ENCODE peak calls at places on chromosomes 3 and 15, in seven cellular contexts. J is mesenchymal stem cell, G is IMR-90, T is neuronal stem cell, D is H1, K is mesendoderm, N is trophoblast cell. B is an unnamed sample.

GRCh38 chr3:172708905-172709775 is 1.7 kb downstream of the NCEH1 start:
- DNase-seq in J (peak), G (peak), T (no peak), D (no peak), K (peak), N (no peak), B (no peak)

GRCh38 chr3:189294649-189295048 is 122.9 kb downstream of the TPRG1 start:
- DNase-seq in J (no peak), G (no peak), T (no peak), D (no peak), K (no peak), N (no peak), B (no peak)

GRCh38 chr3:190302209-190302885 is 19.9 kb downstream of the CLDN1 start:
- DNase-seq in J (no peak), G (no peak), T (no peak), D (no peak), K (no peak), N (peak), B (no peak)

GRCh38 chr3:151009981-151010380 is 37.5 kb upstream of the CLRN1 start:
- DNase-seq in J (no peak), G (no peak), T (no peak), D (no peak), K (peak), N (no peak), B (no peak)

GRCh38 chr3:32310918-32311839 is 72.7 kb downstream of the CMTM8 start:
- DNase-seq in J (no peak), G (no peak), T (no peak), D (no peak), K (no peak), N (no peak), B (no peak)

GRCh38 chr3:172658344-172659245 is 52.3 kb downstream of the NCEH1 start:
- DNase-seq in J (peak), G (peak), T (no peak), D (no peak), K (peak), N (no peak), B (no peak)

GRCh38 chr15:51382787-51383186 is 41.3 kb downstream of the GLDN start:
- DNase-seq in J (peak), G (peak), T (peak), D (peak), K (peak), N (peak), B (peak)

GRCh38 chr15:97081666-97082226 is 751.2 kb downstream of the NR2F2 start:
- DNase-seq in J (no peak), G (no peak), T (no peak), D (no peak), K (peak), N (peak), B (no peak)

GRCh38 chr3:184472723-184473419 is 88.7 kb upstream of the EPHB3 start:
- DNase-seq in J (no peak), G (no peak), T (no peak), D (no peak), K (no peak), N (no peak), B (no peak)

GRCh38 chr3:192253138-192253537 is 474.2 kb downstream of the FGF12 start:
- DNase-seq in J (no peak), G (no peak), T (no peak), D (no peak), K (no peak), N (no peak), B (no peak)

GRCh38 chr3:128413413-128414205 is 53.1 kb downstream of the DNAJB8 start:
- DNase-seq in J (no peak), G (no peak), T (no peak), D (no peak), K (no peak), N (no peak), B (no peak)

GRCh38 chr15:60255390-60255789 is 142.4 kb downstream of the ANXA2 start:
- DNase-seq in J (peak), G (no peak), T (no peak), D (no peak), K (no peak), N (peak), B (no peak)

GRCh38 chr15:39127925-39128617 is 452.8 kb upstream of the THBS1 start:
- DNase-seq in J (peak), G (peak), T (no peak), D (no peak), K (peak), N (no peak), B (peak)

GRCh38 chr3:20064387-20064786 is 24.1 kb downstream of the KAT2B start:
- DNase-seq in J (no peak), G (no peak), T (no peak), D (no peak), K (no peak), N (peak), B (no peak)

GRCh38 chr3:152828075-152828840 is 6.7 kb upstream of the P2RY1 start:
- DNase-seq in J (peak), G (no peak), T (no peak), D (no peak), K (no peak), N (no peak), B (no peak)

GRCh38 chr3:152827313-152827712 is 7.6 kb upstream of the P2RY1 start:
- DNase-seq in J (no peak), G (no peak), T (no peak), D (no peak), K (no peak), N (no peak), B (no peak)

GRCh38 chr3:152826476-152826875 is 8.5 kb upstream of the P2RY1 start:
- DNase-seq in J (no peak), G (no peak), T (no peak), D (no peak), K (no peak), N (no peak), B (no peak)

GRCh38 chr3:152830245-152830644 is 4.7 kb upstream of the P2RY1 start:
- DNase-seq in J (no peak), G (no peak), T (no peak), D (no peak), K (no peak), N (no peak), B (no peak)

DNA sequence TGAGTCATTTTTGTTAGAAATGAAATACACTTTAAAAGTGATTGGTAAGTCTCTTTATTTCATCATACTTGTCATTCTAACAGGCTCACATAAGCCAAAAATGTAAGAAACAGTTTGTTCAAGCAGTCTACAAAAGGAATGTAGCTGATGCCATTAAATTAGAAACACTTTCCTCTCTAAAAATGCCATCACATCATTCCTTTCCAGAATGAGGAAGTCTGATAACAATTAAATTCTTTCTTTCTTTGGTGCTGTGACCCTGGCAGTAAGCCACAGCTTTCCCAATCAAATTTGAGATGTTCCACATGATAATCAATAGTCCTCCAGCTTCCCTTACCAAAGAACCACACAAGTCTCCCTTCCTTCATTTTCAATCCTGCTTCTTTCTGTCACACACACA is 9.4 kb upstream of the P2RY1 start:
- DNase-seq in J (no peak), G (no peak), T (no peak), D (no peak), K (no peak), N (no peak), B (no peak)
- H3K18ac ChIP-seq in J (no peak), G (no peak), T (no peak), D (no peak), K (no peak), N (no peak), B (no peak)

DNA sequence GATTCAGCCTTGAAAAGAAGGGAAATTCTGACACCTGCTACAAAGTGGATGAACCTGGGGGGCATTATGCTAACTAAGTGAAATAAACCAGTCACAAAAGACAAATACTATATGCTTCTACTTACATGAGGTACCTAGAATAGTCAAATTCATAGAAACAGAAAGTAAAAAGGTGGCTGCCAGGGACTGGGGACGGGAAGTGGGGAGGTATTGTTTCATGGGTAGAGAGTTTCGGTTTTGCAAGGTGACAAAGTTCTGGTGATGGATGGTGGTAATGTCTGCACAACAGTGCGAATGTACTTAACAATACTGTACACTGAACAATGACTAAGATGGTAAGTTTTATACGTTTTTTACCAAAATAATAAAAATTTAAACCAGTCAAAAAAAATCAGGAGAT is 4.8 kb downstream of the IDH2 start:
- DNase-seq in J (no peak), G (no peak), T (no peak), D (no peak), K (no peak), N (no peak), B (no peak)
- H3K18ac ChIP-seq in J (no peak), G (no peak), T (no peak), D (no peak), K (no peak), N (no peak), B (no peak)

GRCh38 chr3:55801068-55801467 is 314.0 kb upstream of the WNT5A start:
- DNase-seq in J (no peak), G (no peak), T (no peak), D (no peak), K (no peak), N (no peak), B (no peak)
- H3K18ac ChIP-seq in J (peak), G (no peak), T (no peak), D (no peak), K (no peak), N (no peak), B (no peak)

DNA sequence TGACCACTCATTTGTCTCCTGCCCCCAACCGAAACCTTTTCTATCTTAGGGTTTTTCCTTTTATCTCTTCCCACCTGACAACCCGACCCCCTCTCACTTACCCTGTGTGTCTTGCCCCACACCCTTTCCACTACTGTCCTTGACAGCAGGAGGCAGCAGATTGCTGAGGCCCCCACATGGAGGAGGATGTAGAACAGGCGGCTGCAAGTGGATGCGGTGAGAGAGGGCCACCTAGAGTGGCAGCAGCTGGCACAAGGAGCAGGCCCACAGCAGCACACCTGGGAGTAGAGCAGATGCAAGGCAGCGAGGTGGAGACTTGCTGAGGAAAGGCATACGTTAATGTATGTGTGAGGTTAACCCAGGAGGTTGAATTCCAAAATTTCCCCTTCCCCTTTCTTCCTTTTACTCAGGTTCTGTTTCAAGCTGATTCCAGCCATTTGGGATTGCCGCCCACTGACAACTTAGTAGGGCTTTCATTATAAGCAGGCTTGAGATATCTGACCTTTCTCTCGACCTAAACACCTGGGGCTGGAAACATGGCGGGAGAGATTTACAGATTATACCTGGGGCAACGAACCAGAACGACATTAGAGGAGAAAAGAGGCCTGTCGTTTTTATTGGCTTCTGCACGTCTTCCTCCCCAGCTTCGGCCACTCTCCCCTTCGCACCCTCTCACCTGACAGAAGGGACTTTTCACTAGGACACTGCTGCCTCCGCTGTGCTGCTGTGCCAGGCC is 643 bp downstream of the SERINC4 start:
- DNase-seq in J (no peak), G (no peak), T (no peak), D (no peak), K (peak), N (no peak), B (peak)
- H3K18ac ChIP-seq in J (no peak), G (no peak), T (peak), D (no peak), K (no peak), N (no peak), B (no peak)

GRCh38 chr15:82398785-82399184 is 30.8 kb upstream of the GOLGA6L9 start:
- DNase-seq in J (no peak), G (no peak), T (no peak), D (no peak), K (peak), N (no peak), B (no peak)
- H3K18ac ChIP-seq in J (no peak), G (no peak), T (no peak), D (no peak), K (no peak), N (no peak), B (no peak)

GRCh38 chr3:168096210-168096795 is 579 bp upstream of the GOLIM4 start:
- DNase-seq in J (peak), G (peak), T (peak), D (no peak), K (peak), N (no peak), B (peak)
- H3K18ac ChIP-seq in J (no peak), G (peak), T (no peak), D (peak), K (no peak), N (no peak), B (peak)

GRCh38 chr3:98734311-98734710 is 28.8 kb upstream of the ST3GAL6 start:
- DNase-seq in J (peak), G (no peak), T (no peak), D (no peak), K (no peak), N (no peak), B (no peak)

GRCh38 chr3:98735761-98736269 is 27.3 kb upstream of the ST3GAL6 start:
- DNase-seq in J (peak), G (no peak), T (no peak), D (no peak), K (no peak), N (peak), B (no peak)

GRCh38 chr3:98734737-98735136 is 28.4 kb upstream of the ST3GAL6 start:
- DNase-seq in J (peak), G (no peak), T (no peak), D (no peak), K (no peak), N (peak), B (no peak)

GRCh38 chr3:98735296-98735695 is 27.8 kb upstream of the ST3GAL6 start:
- DNase-seq in J (no peak), G (no peak), T (no peak), D (no peak), K (no peak), N (peak), B (no peak)

GRCh38 chr3:98737301-98737700 is 25.8 kb upstream of the ST3GAL6 start:
- DNase-seq in J (no peak), G (no peak), T (no peak), D (no peak), K (no peak), N (no peak), B (no peak)
- H3K18ac ChIP-seq in J (no peak), G (no peak), T (no peak), D (no peak), K (no peak), N (no peak), B (no peak)

GRCh38 chr3:125229168-125229567 is 16.6 kb upstream of the SLC12A8 start:
- DNase-seq in J (no peak), G (no peak), T (no peak), D (no peak), K (peak), N (peak), B (no peak)
- H3K18ac ChIP-seq in J (no peak), G (no peak), T (no peak), D (no peak), K (no peak), N (no peak), B (no peak)

DNA sequence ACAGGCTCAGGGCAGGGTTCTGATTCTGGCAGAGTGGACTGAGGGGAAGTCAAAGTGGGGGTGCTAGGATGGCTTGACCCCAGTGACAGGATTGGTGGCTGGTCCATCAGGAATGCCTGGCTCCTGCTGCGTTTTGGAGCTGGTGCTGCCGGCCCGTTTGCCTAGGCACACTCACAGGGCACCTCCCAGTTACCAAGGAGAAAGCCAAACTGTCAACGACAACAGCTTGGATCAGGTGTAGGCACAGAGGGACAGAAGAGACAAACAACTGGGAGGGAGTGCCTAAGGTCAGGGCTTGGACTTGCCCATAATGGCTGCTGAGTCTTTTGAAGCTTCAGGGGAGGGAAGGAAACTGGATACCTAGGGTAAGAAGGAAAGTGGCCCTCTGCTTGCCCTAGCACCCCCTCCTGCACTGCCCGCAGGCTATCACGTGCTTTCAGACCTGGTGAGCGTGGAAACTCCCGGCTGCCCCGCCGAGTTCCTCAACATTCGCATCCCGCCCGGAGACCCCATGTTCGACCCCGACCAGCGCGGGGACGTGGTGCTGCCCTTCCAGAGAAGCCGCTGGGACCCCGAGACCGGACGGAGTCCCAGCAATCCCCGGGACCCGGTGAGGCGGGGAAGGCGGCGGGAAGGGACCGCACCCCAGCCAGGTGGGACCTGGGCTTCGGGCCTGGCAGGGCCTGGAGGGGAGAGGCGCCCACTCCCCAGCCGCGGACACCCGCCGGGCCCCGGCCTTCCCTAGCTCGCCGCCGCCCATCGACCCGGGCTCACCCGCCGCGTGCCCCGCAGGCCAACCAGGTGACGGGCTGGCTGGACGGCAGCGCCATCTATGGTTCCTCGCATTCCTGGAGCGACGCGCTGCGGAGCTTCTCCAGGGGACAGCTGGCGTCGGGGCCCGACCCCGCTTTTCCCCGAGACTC is 5.1 kb downstream of the DUOX1 start:
- DNase-seq in J (no peak), G (no peak), T (no peak), D (peak), K (peak), N (no peak), B (peak)
- H3K18ac ChIP-seq in J (no peak), G (no peak), T (peak), D (peak), K (no peak), N (no peak), B (peak)

B was measured in H9.